ENCODE peak calls at places on chromosomes 4 and X, in four cellular contexts. F is neural progenitor cell, P is IMR-90, M is osteoblast. V is an unnamed sample.

GRCh38 chrX:132401935-132402334 is 86.9 kb downstream of the MBNL3 start:
- DNase-seq in M (no peak), P (peak; percentile 24), F (no peak), V (no peak)

GRCh38 chrX:8025705-8026104 is 98.5 kb upstream of the PNPLA4 start:
- DNase-seq in F (no peak), M (no peak), P (no peak), V (no peak)

GRCh38 chr4:159016527-159017137 is 86.2 kb upstream of the RAPGEF2 start:
- DNase-seq in M (no peak), F (peak; percentile 85), P (peak; percentile 22), V (peak; percentile 39)

GRCh38 chr4:88137112-88137511 is 21.3 kb downstream of the ABCG2 start:
- DNase-seq in M (peak; percentile 65), F (no peak), P (peak; percentile 73), V (peak; percentile 64)

GRCh38 chr4:110587666-110588285 is 35.1 kb downstream of the PITX2 start:
- DNase-seq in P (no peak), F (no peak), M (no peak), V (no peak)

GRCh38 chr4:54066718-54067129 is 2.3 kb upstream of the CHIC2 start:
- DNase-seq in P (no peak), F (no peak), M (no peak), V (no peak)

GRCh38 chr4:75639124-75639695 is 8.9 kb upstream of the CDKL2 start:
- DNase-seq in F (no peak), M (no peak), P (no peak), V (no peak)

GRCh38 chr4:3441501-3442459 is at the start of gene HGFAC:
- DNase-seq in P (no peak), M (peak; percentile 87), F (no peak), V (no peak)

GRCh38 chrX:140765043-140765784 is 55.7 kb downstream of the LINC00632 start:
- DNase-seq in F (peak; percentile 39), M (no peak), P (peak; percentile 62), V (peak; percentile 61)

DNA sequence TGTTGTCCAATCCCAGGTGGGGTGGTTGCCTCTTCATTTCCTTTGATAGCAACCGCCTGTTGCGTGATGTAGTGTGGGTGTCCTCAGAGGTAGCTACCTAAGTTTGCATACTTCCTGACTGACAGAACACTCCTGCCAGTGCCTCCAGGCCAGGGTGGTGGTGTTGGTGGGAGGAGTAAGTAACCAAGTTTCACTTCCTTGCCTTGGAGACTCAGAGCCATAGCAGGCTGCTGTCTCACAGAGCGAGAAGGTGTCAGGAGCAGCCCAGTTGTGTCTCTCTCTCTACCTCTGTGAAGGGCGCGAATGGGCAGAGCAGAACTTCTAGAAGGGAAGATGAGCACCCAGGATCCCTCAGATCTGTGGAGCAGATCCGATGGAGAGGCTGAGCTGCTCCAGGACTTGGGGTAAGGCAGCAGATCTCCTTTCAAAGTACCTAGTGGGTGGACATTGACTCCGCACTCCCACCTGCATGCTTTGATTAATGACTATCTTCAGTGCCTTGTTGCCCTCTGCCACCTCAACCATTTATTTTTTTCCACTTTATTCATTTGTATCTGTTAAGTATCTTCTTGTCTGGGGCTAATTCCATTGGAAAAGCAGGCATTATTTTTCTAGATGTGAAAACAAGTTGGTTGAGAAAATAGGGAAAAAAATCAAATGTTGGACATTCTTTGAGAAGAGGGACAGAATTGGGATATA is at the start of gene DAPP1:
- DNase-seq in P (no peak), M (no peak), F (no peak), V (no peak)
- H2AFZ ChIP-seq in P (no peak within 1 kb of the TSS), M (no peak within 1 kb of the TSS), F (no peak within 1 kb of the TSS), V (no peak within 1 kb of the TSS)

GRCh38 chr4:141328550-141329173 is 108.0 kb downstream of the ZNF330 start:
- DNase-seq in P (no peak), F (no peak), M (no peak), V (no peak)
- H3K4me2 ChIP-seq in P (peak overlapping the region; percentile 40), F (no peak overlapping the region), M (peak overlapping the region; percentile 10), V (peak overlapping the region; percentile 25)

GRCh38 chr4:5751073-5751917 is 40.3 kb downstream of the EVC start:
- DNase-seq in M (peak; percentile 74), P (peak; percentile 81), F (no peak), V (peak; percentile 51)
- TF ChIP-seq CTCF in M (no peak), P (no peak), F (no peak), V (no peak)

GRCh38 chr4:112119358-112119783 is 25.9 kb upstream of the FAM241A start:
- DNase-seq in M (no peak), P (no peak), F (no peak), V (no peak)
- H2AFZ ChIP-seq in M (no peak overlapping the region), P (no peak overlapping the region), F (no peak overlapping the region), V (no peak overlapping the region)

GRCh38 chr4:147799986-147800555 is 68.2 kb downstream of the ARHGAP10 start:
- DNase-seq in M (no peak), F (peak; percentile 33), P (no peak), V (no peak)
- H3K4me2 ChIP-seq in M (no peak overlapping the region), F (peak overlapping the region; percentile 37), P (no peak overlapping the region), V (no peak overlapping the region)

GRCh38 chrX:9500584-9500983 is 35.7 kb downstream of the TBL1X start:
- DNase-seq in F (no peak), P (no peak), M (no peak), V (no peak)

GRCh38 chrX:9495496-9495895 is 30.6 kb downstream of the TBL1X start:
- DNase-seq in F (no peak), M (no peak), P (no peak), V (no peak)

GRCh38 chrX:9503261-9503660 is 38.4 kb downstream of the TBL1X start:
- DNase-seq in F (no peak), M (no peak), P (no peak), V (no peak)

GRCh38 chrX:9498236-9498635 is 33.4 kb downstream of the TBL1X start:
- DNase-seq in P (peak; percentile 52), M (no peak), F (no peak), V (no peak)

DNA sequence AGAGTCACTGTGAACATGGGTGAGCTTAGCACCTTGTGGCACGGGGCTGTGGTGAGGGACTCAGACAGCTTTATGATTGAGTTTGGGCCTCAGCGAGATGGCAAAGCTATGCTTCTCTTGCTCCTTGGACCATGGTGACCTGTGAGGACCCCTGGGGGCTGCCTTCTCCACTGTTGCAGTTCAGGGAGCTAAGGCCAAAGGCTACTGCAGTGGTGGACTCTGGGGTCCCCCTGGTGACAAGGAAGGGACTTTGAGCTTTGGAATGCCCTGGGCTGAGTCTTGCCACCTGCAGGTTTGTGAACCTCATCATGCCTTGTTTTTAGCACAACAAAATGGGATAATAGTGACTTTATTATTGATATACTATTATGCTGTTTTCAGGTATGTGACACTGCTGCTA is 36.5 kb downstream of the TBL1X start:
- DNase-seq in P (no peak), F (peak; percentile 7), M (no peak), V (no peak)
- TF ChIP-seq CTCF in P (no peak), F (no peak), M (no peak), V (no peak)

GRCh38 chr4:116531870-116532269 is 553.5 kb downstream of the TRAM1L1 start:
- DNase-seq in M (no peak), F (no peak), P (no peak), V (no peak)
- H2AFZ ChIP-seq in M (no peak overlapping the region), F (no peak overlapping the region), P (no peak overlapping the region), V (no peak overlapping the region)